ENCODE peak calls at places on chromosome 19, in seven cellular contexts. R is right cardiac atrium, H is BJ, Y is bronchial epithelial cell, B is kidney, W is pancreas, U is AG10803. L is an unnamed sample.

GRCh38 chr19:32971012-32971595 is 654 bp downstream of the CEP89 start:
- DNase-seq in R (no peak), H (no peak), Y (no peak), B (peak; percentile 69), W (no peak), U (peak; percentile 3), L (no peak)

GRCh38 chr19:41116261-41116660 is 2.0 kb downstream of the CYP2F1 start:
- DNase-seq in R (no peak), H (no peak), Y (no peak), B (peak; percentile 31), W (no peak), U (no peak), L (no peak)

GRCh38 chr19:16951529-16951928 is 62.7 kb downstream of the F2RL3 start:
- DNase-seq in R (no peak), H (no peak), Y (peak; percentile 90), B (peak; percentile 31), W (no peak), U (no peak), L (no peak)

GRCh38 chr19:54923276-54923675 is 17.3 kb downstream of the NCR1 start:
- DNase-seq in R (no peak), H (no peak), Y (no peak), B (no peak), W (no peak), U (no peak), L (no peak)

GRCh38 chr19:13207237-13208130 is 57.3 kb downstream of the IER2 start:
- DNase-seq in R (peak; percentile 80), H (no peak), Y (no peak), B (peak; percentile 89), W (no peak), U (peak; percentile 54), L (peak; percentile 48)

GRCh38 chr19:3494051-3494450 is 6.4 kb downstream of the DOHH start:
- DNase-seq in R (peak; percentile 65), H (no peak), Y (no peak), B (no peak), W (no peak), U (no peak), L (peak; percentile 94)

GRCh38 chr19:23415561-23416191 is 20.4 kb upstream of the ZNF91 start:
- DNase-seq in R (peak; percentile 66), H (no peak), Y (peak; percentile 12), B (no peak), W (no peak), U (no peak), L (peak; percentile 96)

GRCh38 chr19:34253711-34254551 is 423 bp upstream of the GARRE1 start:
- DNase-seq in R (peak; percentile 94), H (no peak), Y (no peak), B (peak; percentile 95), W (peak; percentile 90), U (peak; percentile 45), L (peak; percentile 96)

GRCh38 chr19:20038358-20039202 is 725 bp downstream of the ZNF682 start:
- DNase-seq in R (no peak), H (no peak), Y (peak; percentile 1), B (no peak), W (no peak), U (peak; percentile 6), L (no peak)

GRCh38 chr19:48249502-48250014 is 6.2 kb downstream of the CARD8 start:
- DNase-seq in R (peak; percentile 70), H (no peak), Y (no peak), B (no peak), W (no peak), U (no peak), L (no peak)
- H3K4me3 ChIP-seq in R (peak overlapping the region; percentile 47), H (no peak overlapping the region), Y (no peak overlapping the region), B (peak overlapping the region; percentile 60), W (no peak overlapping the region), U (no peak overlapping the region), L (no peak overlapping the region)

GRCh38 chr19:50551034-50551712 is 17.1 kb downstream of the LRRC4B start:
- DNase-seq in R (no peak), H (no peak), Y (no peak), B (no peak), W (no peak), U (no peak), L (peak; percentile 48)
- H3K4me3 ChIP-seq in R (no peak overlapping the region), H (no peak overlapping the region), Y (no peak overlapping the region), B (no peak overlapping the region), W (no peak overlapping the region), U (no peak overlapping the region), L (peak overlapping the region; percentile 70)

DNA sequence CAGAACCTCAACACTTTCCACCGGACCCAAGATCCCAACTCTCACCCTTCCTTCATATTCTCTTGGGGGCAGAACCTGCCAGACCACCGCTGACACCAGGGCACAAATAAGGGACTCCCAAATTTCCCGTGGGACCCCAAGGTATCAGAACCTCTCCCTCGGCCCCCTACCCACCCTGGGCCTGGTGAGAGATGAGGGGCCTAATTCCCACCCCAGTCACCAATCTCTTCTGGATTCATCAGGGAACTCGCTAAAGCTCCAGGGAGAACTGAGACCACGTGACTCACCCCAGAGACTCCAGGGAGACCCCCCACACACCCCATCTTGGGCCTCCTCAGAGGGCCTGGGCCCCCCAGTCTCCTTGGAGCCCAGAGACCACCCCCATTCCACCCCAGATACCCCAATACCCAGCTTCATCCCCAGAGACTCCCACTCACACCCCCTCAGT is 1.8 kb downstream of the LMNB2 start:
- DNase-seq in R (no peak), H (no peak), Y (no peak), B (no peak), W (no peak), U (no peak), L (no peak)
- H3K4me3 ChIP-seq in R (no peak overlapping the region), H (no peak overlapping the region), Y (no peak overlapping the region), B (no peak overlapping the region), W (no peak overlapping the region), U (no peak overlapping the region), L (peak overlapping the region; percentile 88)

DNA sequence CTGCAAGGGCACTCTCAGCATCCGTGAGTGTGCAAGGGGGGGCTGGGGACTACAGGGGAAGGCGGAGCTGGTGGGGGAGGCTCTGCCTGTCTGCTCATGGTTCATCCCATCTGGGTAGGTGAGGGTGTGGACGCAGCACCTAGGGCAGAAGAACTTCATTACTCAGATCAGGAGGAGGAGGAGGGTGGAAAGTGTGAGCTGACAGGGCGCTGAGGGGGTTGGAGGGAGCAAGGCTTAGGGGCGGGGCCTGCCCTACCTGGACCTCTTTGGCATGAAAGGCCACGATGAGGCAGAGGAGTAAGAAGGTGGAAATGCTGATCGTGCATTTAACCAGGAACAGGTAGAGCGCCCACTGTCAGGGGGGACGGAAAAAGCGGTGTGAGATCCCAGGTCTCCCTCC is 4.5 kb downstream of the KCNN4 start:
- DNase-seq in R (no peak), H (no peak), Y (no peak), B (no peak), W (no peak), U (no peak), L (no peak)
- H3K4me3 ChIP-seq in R (no peak overlapping the region), H (no peak overlapping the region), Y (no peak overlapping the region), B (no peak overlapping the region), W (no peak overlapping the region), U (no peak overlapping the region), L (no peak overlapping the region)

GRCh38 chr19:7215176-7215575 is 79.0 kb downstream of the INSR start:
- DNase-seq in R (no peak), H (no peak), Y (no peak), B (no peak), W (no peak), U (no peak), L (no peak)

GRCh38 chr19:7213628-7214328 is 80.4 kb downstream of the INSR start:
- DNase-seq in R (no peak), H (no peak), Y (peak; percentile 11), B (no peak), W (no peak), U (no peak), L (peak; percentile 51)

GRCh38 chr19:7210359-7210758 is 83.9 kb downstream of the INSR start:
- DNase-seq in R (no peak), H (no peak), Y (no peak), B (no peak), W (no peak), U (no peak), L (no peak)

GRCh38 chr19:7214329-7215089 is 79.7 kb downstream of the INSR start:
- DNase-seq in R (no peak), H (no peak), Y (no peak), B (no peak), W (no peak), U (no peak), L (no peak)

GRCh38 chr19:7211191-7211988 is 82.8 kb downstream of the INSR start:
- DNase-seq in R (peak; percentile 88), H (no peak), Y (no peak), B (peak; percentile 88), W (peak; percentile 87), U (no peak), L (peak; percentile 65)
- H3K4me3 ChIP-seq in R (no peak overlapping the region), H (no peak overlapping the region), Y (no peak overlapping the region), B (no peak overlapping the region), W (no peak overlapping the region), U (no peak overlapping the region), L (peak overlapping the region; percentile 43)

DNA sequence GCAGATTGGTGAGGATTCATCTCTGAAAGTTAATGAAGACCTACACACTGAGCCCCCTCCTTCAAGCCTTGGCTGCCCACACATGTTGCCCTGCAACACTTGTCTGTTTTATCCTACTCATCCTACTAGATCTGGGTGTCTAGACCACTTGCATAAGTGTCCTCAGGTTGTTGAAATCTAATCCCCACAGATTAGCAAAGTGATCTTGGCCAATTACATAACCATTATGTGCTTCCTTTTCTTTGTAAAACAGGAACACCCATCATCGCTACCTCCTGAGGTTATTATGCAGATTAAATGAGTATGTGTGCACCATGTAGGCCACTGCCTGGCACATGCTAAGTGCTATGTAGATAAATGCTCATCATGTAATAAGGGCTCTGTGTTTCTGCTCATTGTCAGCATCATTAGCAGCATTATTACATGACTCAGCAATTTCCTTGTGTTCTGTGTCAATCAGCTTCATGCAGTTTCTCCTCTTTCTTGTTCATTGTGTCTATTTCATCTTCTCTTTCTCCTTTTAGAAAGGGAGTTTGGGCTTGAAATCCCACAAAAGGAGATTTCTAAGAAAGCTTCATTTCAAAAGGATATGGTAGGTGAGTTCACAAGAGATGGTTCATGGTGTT is 15.1 kb downstream of the ZNF175 start:
- DNase-seq in R (no peak), H (no peak), Y (no peak), B (no peak), W (no peak), U (no peak), L (no peak)
- H3K4me3 ChIP-seq in R (no peak overlapping the region), H (no peak overlapping the region), Y (no peak overlapping the region), B (no peak overlapping the region), W (no peak overlapping the region), U (no peak overlapping the region), L (no peak overlapping the region)

GRCh38 chr19:30785728-30786127 is 413.5 kb downstream of the ZNF536 start:
- DNase-seq in R (no peak), H (no peak), Y (no peak), B (no peak), W (no peak), U (no peak), L (no peak)
- H3K4me3 ChIP-seq in R (no peak overlapping the region), H (no peak overlapping the region), Y (no peak overlapping the region), B (no peak overlapping the region), W (no peak overlapping the region), U (no peak overlapping the region), L (no peak overlapping the region)

GRCh38 chr19:29881386-29881785 is 60.7 kb upstream of the URI1 start:
- DNase-seq in R (no peak), H (no peak), Y (no peak), B (no peak), W (no peak), U (peak; percentile 58), L (peak; percentile 17)
- H3K4me3 ChIP-seq in R (no peak overlapping the region), H (no peak overlapping the region), Y (no peak overlapping the region), B (no peak overlapping the region), W (no peak overlapping the region), U (no peak overlapping the region), L (no peak overlapping the region)